ENCODE peak calls at places on chromosome 2, in four cellular contexts. R is OCI-LY7, X is hepatic stellate cell, M is PC-9. B is an unnamed sample.

GRCh38 chr2:120314656-120315366 is 31.1 kb upstream of the INHBB start:
- DNase-seq in R (no peak), X (no peak), M (no peak), B (no peak)

GRCh38 chr2:176297067-176297466 is 27.8 kb downstream of the MTX2 start:
- DNase-seq in R (no peak), X (no peak), M (no peak), B (no peak)

GRCh38 chr2:167134381-167135072 is 246.2 kb downstream of the XIRP2 start:
- DNase-seq in R (no peak), X (peak), M (no peak), B (peak)

GRCh38 chr2:63842149-63843061 is 709 bp downstream of the UGP2 start:
- DNase-seq in R (peak), X (no peak), M (peak), B (no peak)

GRCh38 chr2:164757934-164758695 is 83.5 kb downstream of the COBLL1 start:
- DNase-seq in R (peak), X (peak), M (no peak), B (no peak)

GRCh38 chr2:71474744-71475421 is 21.5 kb downstream of the DYSF start:
- DNase-seq in R (no peak), X (no peak), M (no peak), B (no peak)

GRCh38 chr2:75431757-75432156 is 129.0 kb downstream of the EVA1A start:
- DNase-seq in R (peak), X (no peak), M (no peak), B (peak)

GRCh38 chr2:236161082-236161462 is 7.1 kb downstream of the GBX2 start:
- DNase-seq in R (no peak), X (no peak), M (no peak), B (no peak)

GRCh38 chr2:109175350-109175678 is 46.3 kb downstream of the SH3RF3 start:
- DNase-seq in R (no peak), X (no peak), M (no peak), B (no peak)

GRCh38 chr2:150575861-150576260 is 88.4 kb upstream of the RND3 start:
- DNase-seq in R (no peak), X (no peak), M (no peak), B (no peak)